ENCODE peak calls at places on chromosomes 7 and 10, in six cellular contexts. U is mucosa of descending colon, B is PC-9, P is adrenal gland, L is pancreas, K is GM23338. N is an unnamed sample.
A peak's percentile ranks its signal among the peaks of the same experiment; 100 is the strongest.

GRCh38 chr7:49781996-49782395 is 8.6 kb downstream of the VWC2 start:
- DNase-seq in L (no peak), K (no peak), U (no peak), B (no peak), P (no peak), N (no peak)

GRCh38 chr10:73590881-73591577 is at the start of gene USP54:
- DNase-seq in U (peak; percentile 51), L (no peak), K (peak; percentile 83), B (peak; percentile 56), P (no peak), N (peak; percentile 74)

GRCh38 chr7:64884085-64884912 is 18.8 kb upstream of the ZNF273 start:
- DNase-seq in K (no peak), L (no peak), P (peak; percentile 11), B (no peak), U (no peak), N (no peak)

GRCh38 chr7:13886356-13886755 is 103.1 kb downstream of the ETV1 start:
- DNase-seq in K (no peak), P (no peak), B (no peak), U (no peak), L (no peak), N (no peak)

GRCh38 chr7:103154042-103154441 is 5.1 kb upstream of the NAPEPLD start:
- DNase-seq in U (no peak), P (no peak), B (no peak), K (no peak), L (no peak), N (no peak)

GRCh38 chr7:128103498-128104108 is 72.4 kb upstream of the LRRC4 start:
- DNase-seq in B (no peak), L (peak; percentile 65), U (peak; percentile 19), P (no peak), K (peak; percentile 67), N (no peak)

GRCh38 chr7:88115258-88116195 is 104.3 kb downstream of the SRI start:
- DNase-seq in P (no peak), L (no peak), B (no peak), K (no peak), U (no peak), N (no peak)

GRCh38 chr10:36351159-36351558 is 709.1 kb upstream of the FZD8 start:
- DNase-seq in B (no peak), K (no peak), P (no peak), U (no peak), L (no peak), N (peak; percentile 41)

GRCh38 chr10:34922138-34922537 is 107.0 kb upstream of the PARD3 start:
- DNase-seq in P (no peak), B (no peak), U (no peak), L (no peak), K (no peak), N (peak; percentile 31)

GRCh38 chr7:150900675-150901074 is 48.4 kb downstream of the AOC1 start:
- DNase-seq in K (no peak), P (no peak), U (no peak), B (no peak), L (no peak), N (no peak)

GRCh38 chr7:1886361-1887064 is 216.4 kb downstream of the ELFN1 start:
- DNase-seq in P (no peak), K (no peak), L (no peak), U (no peak), B (no peak), N (peak; percentile 95)
- TF ChIP-seq CTCF in P (no peak), K (no peak), L (no peak), U (no peak), B (no peak), N (no peak)

DNA sequence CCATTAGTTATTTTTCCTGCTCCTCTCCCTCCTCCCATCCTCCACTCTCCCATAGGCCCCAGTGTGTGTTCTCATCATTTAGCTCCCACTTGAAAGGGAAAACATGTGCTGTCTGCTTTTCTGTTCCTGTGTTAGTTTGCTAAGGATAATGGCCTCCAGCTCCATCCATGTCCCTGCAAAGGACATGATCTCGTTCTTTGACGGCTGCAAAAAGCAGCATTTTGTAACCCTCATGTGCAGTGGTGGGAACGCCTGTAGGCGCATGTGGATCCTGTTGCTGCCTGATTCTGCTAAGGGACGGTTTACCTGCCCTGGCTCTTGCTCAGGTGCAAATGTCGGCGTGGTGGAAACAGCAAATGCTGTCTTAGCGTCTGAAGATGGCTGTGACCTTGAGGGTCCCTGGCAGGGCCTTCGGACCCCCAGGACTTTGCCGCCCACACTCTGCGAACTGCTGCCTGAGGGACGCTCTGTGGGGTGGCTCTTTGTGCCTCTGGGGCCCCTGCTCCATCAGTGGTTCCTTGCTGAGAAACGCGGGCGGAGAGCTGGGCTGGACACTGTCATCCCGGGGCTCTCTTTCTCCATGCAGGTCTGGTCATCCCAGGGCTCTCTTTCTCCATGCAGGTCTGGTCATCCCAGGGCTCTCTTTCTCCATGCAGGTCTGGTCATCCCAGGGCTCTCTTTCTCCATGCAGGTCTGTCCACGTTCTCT is 5.5 kb upstream of the MTG1 start:
- DNase-seq in B (no peak), P (no peak), L (peak; percentile 38), U (no peak), K (no peak), N (no peak)
- H3K4me3 ChIP-seq in B (no peak overlapping the region), P (no peak overlapping the region), L (no peak overlapping the region), U (no peak overlapping the region), K (no peak overlapping the region), N (no peak overlapping the region)

DNA sequence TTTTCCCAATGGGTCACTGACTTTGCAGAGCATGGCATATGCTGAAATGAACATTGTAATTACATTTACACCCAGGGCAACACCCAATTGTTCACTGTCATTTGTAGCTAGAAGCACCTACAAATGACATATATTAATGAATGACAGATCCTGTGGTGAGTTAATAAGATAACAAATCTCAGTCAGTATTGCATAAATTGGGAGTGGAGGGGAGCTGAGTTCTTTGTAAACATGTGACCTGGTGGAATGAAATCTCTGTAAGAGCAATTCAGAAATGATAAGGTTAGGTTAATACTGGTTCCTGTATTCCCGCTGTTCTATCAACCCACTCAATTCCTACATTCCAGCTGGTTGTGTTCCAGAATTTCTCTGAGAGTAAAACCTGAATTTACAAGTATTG is 255.0 kb upstream of the LRRN3 start:
- DNase-seq in L (no peak), P (no peak), B (no peak), U (no peak), K (no peak), N (no peak)
- TF ChIP-seq CTCF in L (no peak), P (no peak), B (no peak), U (no peak), K (no peak), N (no peak)

GRCh38 chr10:51369903-51370302 is 295.6 kb downstream of the PRKG1 start:
- DNase-seq in K (peak; percentile 32), L (no peak), B (no peak), U (no peak), P (peak; percentile 46), N (peak; percentile 60)

GRCh38 chr10:51366044-51366443 is 291.8 kb downstream of the PRKG1 start:
- DNase-seq in L (no peak), P (no peak), K (no peak), B (no peak), U (no peak), N (no peak)

GRCh38 chr10:51363415-51363814 is 289.1 kb downstream of the PRKG1 start:
- DNase-seq in B (no peak), U (no peak), L (no peak), P (no peak), K (no peak), N (no peak)

GRCh38 chr10:51368943-51369342 is 294.7 kb downstream of the PRKG1 start:
- DNase-seq in B (no peak), U (no peak), P (no peak), L (no peak), K (peak; percentile 77), N (no peak)

DNA sequence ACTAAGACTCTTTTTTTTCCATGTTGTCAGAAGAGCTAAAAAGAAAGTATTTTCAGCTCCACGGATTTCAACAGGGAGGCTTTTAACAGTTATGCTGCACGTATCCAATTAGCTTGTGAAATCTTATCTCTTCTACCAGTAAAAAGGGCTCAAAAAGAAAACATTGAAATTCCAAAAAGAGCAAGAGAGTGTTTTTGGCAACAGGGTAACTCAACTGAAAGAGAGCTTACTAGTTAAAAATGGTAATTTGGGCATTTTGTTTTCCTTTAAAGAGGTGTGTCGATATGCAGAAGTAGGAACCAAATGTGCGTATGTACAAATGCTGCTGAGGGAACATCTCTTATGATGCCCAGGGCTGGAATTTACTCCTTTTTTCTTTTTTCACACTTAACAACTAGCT is 292.8 kb downstream of the PRKG1 start:
- DNase-seq in B (no peak), U (no peak), K (no peak), L (no peak), P (no peak), N (no peak)
- H3K4me3 ChIP-seq in B (no peak overlapping the region), U (no peak overlapping the region), K (no peak overlapping the region), L (no peak overlapping the region), P (no peak overlapping the region), N (no peak overlapping the region)

DNA sequence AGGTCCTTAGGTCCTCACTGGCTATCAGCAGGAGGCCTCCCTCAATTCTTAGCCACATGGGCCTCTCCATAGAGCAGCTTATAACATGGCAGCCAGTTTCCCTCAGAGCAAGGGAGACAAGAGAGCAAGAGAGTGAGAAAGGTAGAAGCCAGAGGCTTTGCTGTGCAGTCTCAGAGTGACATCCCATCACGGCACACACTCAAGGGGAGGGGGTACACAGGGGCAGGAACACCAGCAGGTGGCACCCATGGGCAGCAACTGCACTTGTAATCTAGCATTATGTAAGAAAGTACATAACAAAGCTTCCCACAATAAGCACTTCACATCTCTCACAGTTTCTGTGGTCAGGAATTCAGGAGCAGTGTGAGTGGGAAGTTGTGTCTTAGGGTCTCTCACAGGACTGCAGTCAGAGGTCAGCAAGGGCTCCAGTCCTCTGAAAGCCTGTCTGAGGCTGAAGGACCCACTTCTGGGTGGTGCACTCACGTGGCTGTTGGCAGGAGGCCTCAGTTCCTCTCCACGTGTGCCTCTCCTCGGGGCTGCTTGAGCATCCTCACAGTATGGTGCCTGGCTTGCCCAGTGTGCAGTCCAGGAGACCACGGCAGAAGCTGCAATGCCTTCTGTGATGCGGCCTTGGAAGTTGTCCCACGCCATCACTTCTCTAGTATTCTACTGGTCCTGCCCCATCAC is 159.4 kb downstream of the OAT start:
- DNase-seq in K (peak; percentile 33), P (no peak), L (no peak), B (peak; percentile 12), U (peak; percentile 19), N (peak; percentile 16)
- TF ChIP-seq CTCF in K (peak; percentile 69), P (no peak), L (no peak), B (peak; percentile 46), U (no peak), N (peak; percentile 38)

GRCh38 chr10:100731603-100732596 is 13.5 kb upstream of the PAX2 start:
- DNase-seq in B (no peak), L (no peak), P (no peak), K (peak; percentile 71), U (no peak), N (no peak)

GRCh38 chr10:100729877-100730738 is 15.3 kb upstream of the PAX2 start:
- DNase-seq in K (peak; percentile 58), P (no peak), B (no peak), L (no peak), U (no peak), N (no peak)

GRCh38 chr10:100733319-100733718 is 12.1 kb upstream of the PAX2 start:
- DNase-seq in U (no peak), B (no peak), K (peak; percentile 32), L (no peak), P (no peak), N (no peak)

GRCh38 chr10:100728928-100729876 is 16.2 kb upstream of the PAX2 start:
- DNase-seq in K (peak; percentile 87), U (peak; percentile 32), B (no peak), P (peak; percentile 51), L (peak; percentile 77), N (peak; percentile 13)

GRCh38 chr10:100730739-100731602 is 14.4 kb upstream of the PAX2 start:
- DNase-seq in K (peak; percentile 41), B (no peak), P (no peak), L (peak; percentile 73), U (peak; percentile 32), N (peak; percentile 12)
- H3K4me3 ChIP-seq in K (peak overlapping the region; percentile 46), B (no peak overlapping the region), P (no peak overlapping the region), L (peak overlapping the region; percentile 44), U (no peak overlapping the region), N (no peak overlapping the region)

N was measured in bronchial epithelial cell.